ENCODE peak calls at places on chromosomes 4 and X, in five cellular contexts. U, X, S, E and Z are unnamed samples.

GRCh38 chr4:136763844-136764446 is 768.3 kb downstream of the PCDH18 start:
- DNase-seq in X (no peak), S (no peak), U (no peak), E (no peak), Z (no peak)

GRCh38 chr4:140291259-140291658 is 82.2 kb upstream of the SCOC start:
- DNase-seq in X (no peak), S (no peak), E (no peak), U (no peak), Z (no peak)

GRCh38 chr4:110617095-110617494 is 5.8 kb downstream of the PITX2 start:
- DNase-seq in E (no peak), U (no peak), S (no peak), X (no peak), Z (no peak)

GRCh38 chrX:103540145-103540544 is 20.9 kb upstream of the RAB40A start:
- DNase-seq in S (no peak), U (no peak), E (no peak), X (no peak), Z (no peak)

GRCh38 chrX:75149654-75150053 is 6.4 kb downstream of the ABCB7 start:
- DNase-seq in U (no peak), S (no peak), E (no peak), X (no peak), Z (no peak)

GRCh38 chr4:118798658-118799057 is 37.3 kb downstream of the SEC24D start:
- DNase-seq in X (peak; percentile 73), E (no peak), U (no peak), S (no peak), Z (no peak)

GRCh38 chrX:65838674-65839073 is 171.2 kb downstream of the MSN start:
- DNase-seq in U (no peak), E (no peak), S (no peak), X (no peak), Z (no peak)

GRCh38 chr4:25580633-25581467 is 74.8 kb upstream of the SLC34A2 start:
- DNase-seq in X (peak; percentile 77), S (no peak), U (no peak), E (no peak), Z (no peak)

GRCh38 chrX:48714573-48714972 is 18.0 kb downstream of the SUV39H1 start:
- DNase-seq in E (no peak), U (no peak), S (no peak), X (no peak), Z (no peak)

GRCh38 chr4:7772708-7773385 is 166.8 kb downstream of the AFAP1 start:
- DNase-seq in E (no peak), U (no peak), X (peak; percentile 58), S (no peak), Z (no peak)

GRCh38 chr4:11546391-11547160 is 117.9 kb upstream of the HS3ST1 start:
- DNase-seq in E (no peak), U (no peak), S (no peak), X (no peak), Z (no peak)

GRCh38 chr4:71338846-71339593 is at the start of gene SLC4A4:
- DNase-seq in E (no peak), U (no peak), X (no peak), S (no peak), Z (no peak)

GRCh38 chr4:150821641-150822040 is 193.4 kb downstream of the LRBA start:
- DNase-seq in X (no peak), U (no peak), E (no peak), S (no peak), Z (no peak)

GRCh38 chrX:54479471-54480122 is 16.4 kb downstream of the FGD1 start:
- DNase-seq in U (no peak), E (no peak), X (peak; percentile 83), S (no peak), Z (no peak)

GRCh38 chrX:129726307-129727111 is 12.3 kb upstream of the XPNPEP2 start:
- DNase-seq in S (no peak), X (peak; percentile 91), U (no peak), E (peak; percentile 36), Z (peak; percentile 27)

GRCh38 chrX:17403231-17403691 is 28.3 kb downstream of the NHS start:
- DNase-seq in E (no peak), S (no peak), U (no peak), X (no peak), Z (no peak)

GRCh38 chr4:85548116-85548515 is 73.2 kb downstream of the ARHGAP24 start:
- DNase-seq in U (no peak), X (no peak), E (no peak), S (no peak), Z (no peak)

GRCh38 chr4:62377700-62378099 is 1177.6 kb downstream of the ADGRL3 start:
- DNase-seq in S (no peak), X (no peak), E (no peak), U (no peak), Z (no peak)

GRCh38 chr4:1385373-1386340 is 20.6 kb downstream of the NKX1-1 start:
- DNase-seq in X (peak; percentile 36), U (no peak), E (no peak), S (no peak), Z (no peak)

GRCh38 chr4:153257151-153257620 is 52.9 kb downstream of the TRIM2 start:
- DNase-seq in S (no peak), U (no peak), E (no peak), X (peak; percentile 88), Z (no peak)

GRCh38 chr4:117412661-117413060 is 327.3 kb upstream of the TRAM1L1 start:
- DNase-seq in E (no peak), U (no peak), X (no peak), S (no peak), Z (no peak)

GRCh38 chr4:14184265-14184664 is 556.7 kb upstream of the BOD1L1 start:
- DNase-seq in E (no peak), S (no peak), U (no peak), X (peak; percentile 48), Z (no peak)

GRCh38 chrX:54066841-54067240 is 22.6 kb upstream of the PHF8 start:
- DNase-seq in U (no peak), X (no peak), S (no peak), E (no peak), Z (no peak)

GRCh38 chr4:70061980-70062379 is 11.7 kb downstream of the HTN1 start:
- DNase-seq in E (no peak), X (no peak), S (no peak), U (no peak), Z (no peak)

GRCh38 chr4:11119474-11119873 is 309.2 kb downstream of the HS3ST1 start:
- DNase-seq in E (no peak), U (no peak), S (no peak), X (no peak), Z (no peak)

GRCh38 chr4:56871357-56871993 is 36.2 kb upstream of the REST start:
- DNase-seq in E (no peak), X (peak; percentile 78), S (no peak), U (no peak), Z (no peak)

GRCh38 chr4:87560802-87561201 is 31.6 kb upstream of the SPARCL1 start:
- DNase-seq in X (no peak), U (no peak), E (no peak), S (no peak), Z (no peak)

GRCh38 chrX:253451-254297 is 27.5 kb upstream of the PLCXD1 start:
- DNase-seq in E (no peak), X (peak; percentile 33), S (no peak), U (no peak), Z (no peak)

GRCh38 chr4:109816082-109816442 is 500 bp downstream of the GAR1 start:
- DNase-seq in S (peak; percentile 1), X (no peak), E (no peak), U (peak; percentile 34), Z (no peak)

GRCh38 chr4:24980064-24980690 is 50.6 kb downstream of the LGI2 start:
- DNase-seq in E (peak; percentile 32), U (peak; percentile 24), X (peak; percentile 81), S (peak; percentile 2), Z (peak; percentile 43)

GRCh38 chrX:32293962-32294708 is 917.2 kb downstream of the DMD start:
- DNase-seq in U (no peak), E (no peak), S (no peak), X (no peak), Z (no peak)

GRCh38 chrX:1597345-1598020 is 6.1 kb downstream of the AKAP17A start:
- DNase-seq in E (no peak), U (no peak), S (no peak), X (peak; percentile 31), Z (no peak)

GRCh38 chr4:112378858-112379257 is 81.7 kb downstream of the ALPK1 start:
- DNase-seq in E (no peak), S (no peak), X (peak; percentile 88), U (no peak), Z (no peak)

GRCh38 chr4:95637047-95637600 is 88.4 kb upstream of the UNC5C start:
- DNase-seq in X (no peak), S (no peak), E (no peak), U (no peak), Z (peak; percentile 7)

GRCh38 chr4:41541697-41542096 is 3.7 kb downstream of the LIMCH1 start:
- DNase-seq in S (no peak), E (no peak), X (peak; percentile 59), U (no peak), Z (no peak)

GRCh38 chrX:15451913-15452312 is 41.2 kb downstream of the PIR start:
- DNase-seq in X (no peak), S (no peak), U (no peak), E (no peak), Z (no peak)

GRCh38 chr4:76067652-76068286 is 6.7 kb upstream of the ART3 start:
- DNase-seq in E (peak; percentile 44), X (peak; percentile 89), S (peak; percentile 21), U (peak; percentile 58), Z (peak; percentile 33)

GRCh38 chrX:43618376-43619205 is 37.5 kb upstream of the MAOA start:
- DNase-seq in E (no peak), U (no peak), S (no peak), X (peak; percentile 75), Z (no peak)